ENCODE peak calls at places on chromosomes 6 and 20, in four cellular contexts. S, G, I and X are unnamed samples.

GRCh38 chr6:94323853-94324252 is 904.5 kb upstream of the EPHA7 start:
- DNase-seq in S (no peak), G (peak), I (no peak), X (no peak)

GRCh38 chr6:35258858-35259193 is 709 bp upstream of the ZNF76 start:
- DNase-seq in S (no peak), G (peak), I (no peak), X (peak)

GRCh38 chr6:47153066-47153755 is 111.1 kb upstream of the ADGRF1 start:
- DNase-seq in S (no peak), G (peak), I (no peak), X (peak)

GRCh38 chr20:13868331-13868730 is 83.5 kb downstream of the NDUFAF5 start:
- DNase-seq in S (peak), G (peak), I (peak), X (no peak)

GRCh38 chr20:24166127-24166389 is 177.5 kb upstream of the GGTLC1 start:
- DNase-seq in S (no peak), G (no peak), I (no peak), X (no peak)

GRCh38 chr6:97361286-97361685 is 78.3 kb upstream of the MMS22L start:
- DNase-seq in S (no peak), G (peak), I (no peak), X (no peak)

GRCh38 chr6:156876302-156876701 is 99.1 kb downstream of the ARID1B start:
- DNase-seq in S (no peak), G (no peak), I (no peak), X (no peak)

GRCh38 chr6:37314803-37315515 is 38.8 kb upstream of the RNF8 start:
- DNase-seq in S (no peak), G (peak), I (no peak), X (no peak)

GRCh38 chr6:97915537-97915936 is 632.5 kb upstream of the MMS22L start:
- DNase-seq in S (no peak), G (no peak), I (no peak), X (no peak)

DNA sequence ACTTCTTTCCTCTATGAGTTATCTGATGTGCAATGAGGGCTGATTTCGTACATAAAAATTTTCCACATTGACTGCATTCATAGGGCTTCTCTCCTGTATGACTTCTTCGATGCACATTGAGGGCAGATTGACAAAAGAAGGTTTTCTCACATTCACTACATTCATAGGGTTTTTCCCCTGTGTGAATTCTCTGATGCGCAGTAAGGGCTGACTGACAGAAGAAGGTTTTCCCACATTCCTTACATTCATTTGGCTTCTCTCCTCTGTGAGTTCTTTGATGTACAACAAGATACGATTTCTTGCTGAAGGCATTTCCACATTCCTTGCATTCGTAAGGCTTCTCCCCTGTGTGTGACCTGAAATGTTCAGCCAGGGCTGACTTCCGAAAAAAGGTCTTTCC is 11.4 kb downstream of the ZNF334 start:
- DNase-seq in S (no peak), G (no peak), I (no peak), X (no peak)
- H3K4me3 ChIP-seq in S (no peak), G (no peak), I (no peak), X (no peak)

DNA sequence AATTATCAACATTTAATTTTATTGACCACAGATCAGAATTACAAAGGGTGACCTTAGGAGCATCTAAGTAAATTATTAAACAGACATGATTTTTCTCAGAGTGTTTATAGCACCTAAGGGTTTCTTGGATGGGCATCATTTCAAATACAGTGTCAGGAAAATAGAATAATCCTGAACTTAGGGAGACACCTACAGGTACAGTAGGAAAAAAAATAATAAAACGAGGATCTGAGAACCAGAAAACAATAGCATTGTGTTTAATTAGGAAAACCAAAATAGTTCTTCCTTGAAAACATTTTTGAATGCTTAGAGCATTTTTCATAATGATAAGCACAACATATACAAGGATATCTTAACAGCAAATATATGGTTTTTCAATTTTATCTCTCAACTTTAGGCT is 39.2 kb downstream of the MMUT start:
- DNase-seq in S (no peak), G (peak), I (no peak), X (no peak)
- H3K4me3 ChIP-seq in S (no peak), G (no peak), I (no peak), X (no peak)

GRCh38 chr6:136921936-136922679 is at the start of gene SLC35D3:
- DNase-seq in S (peak), G (no peak), I (no peak), X (no peak)

GRCh38 chr6:136921521-136921935 is 573 bp upstream of the SLC35D3 start:
- DNase-seq in S (peak), G (no peak), I (no peak), X (no peak)

GRCh38 chr6:136923954-136924291 is 1.8 kb downstream of the SLC35D3 start:
- DNase-seq in S (peak), G (no peak), I (no peak), X (no peak)

GRCh38 chr6:136923116-136923953 is 1.2 kb downstream of the SLC35D3 start:
- DNase-seq in S (peak), G (no peak), I (no peak), X (no peak)

GRCh38 chr6:136922680-136922996 is 537 bp downstream of the SLC35D3 start:
- DNase-seq in S (no peak), G (no peak), I (no peak), X (no peak)
- H3K4me3 ChIP-seq in S (peak), G (peak), I (peak), X (peak)

DNA sequence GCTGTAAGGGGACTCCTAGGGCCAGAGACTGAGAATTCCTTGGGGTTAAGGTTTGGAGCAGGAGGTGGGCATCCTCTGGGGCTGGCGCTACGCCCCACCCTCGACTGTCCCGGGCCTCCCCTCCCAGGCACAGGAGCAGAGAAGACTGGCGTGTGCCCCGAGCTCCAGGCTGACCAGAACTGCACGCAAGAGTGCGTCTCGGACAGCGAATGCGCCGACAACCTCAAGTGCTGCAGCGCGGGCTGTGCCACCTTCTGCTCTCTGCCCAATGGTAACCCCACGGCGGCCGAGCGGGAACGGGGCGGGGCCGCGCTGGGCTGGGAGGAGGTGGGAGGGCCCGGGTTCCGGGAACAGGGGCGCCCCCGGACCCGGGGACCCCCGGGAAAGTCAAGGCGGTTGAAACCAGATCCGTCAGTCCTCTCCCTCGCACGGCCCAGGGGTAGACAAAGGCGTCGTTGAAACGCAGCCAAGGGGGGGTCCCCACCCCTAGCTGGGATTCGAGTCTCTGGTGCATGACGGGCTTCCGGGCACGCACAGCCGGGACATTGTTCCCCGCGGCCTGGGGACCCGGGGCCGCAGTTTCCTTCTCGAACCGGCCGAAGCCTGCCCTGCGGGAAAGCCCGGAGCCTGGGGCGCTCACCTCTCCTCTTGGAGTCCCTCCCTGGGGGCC is 844 bp downstream of the WFDC2 start:
- DNase-seq in S (peak), G (peak), I (no peak), X (no peak)
- H3K4me3 ChIP-seq in S (peak), G (peak), I (peak), X (peak)

GRCh38 chr6:21187485-21187884 is 406.1 kb upstream of the SOX4 start:
- DNase-seq in S (no peak), G (no peak), I (no peak), X (no peak)

GRCh38 chr6:21185849-21186478 is 407.6 kb upstream of the SOX4 start:
- DNase-seq in S (no peak), G (no peak), I (no peak), X (no peak)

GRCh38 chr6:21189721-21190120 is 403.8 kb upstream of the SOX4 start:
- DNase-seq in S (no peak), G (no peak), I (no peak), X (no peak)

GRCh38 chr6:21188505-21189223 is 404.9 kb upstream of the SOX4 start:
- DNase-seq in S (no peak), G (no peak), I (no peak), X (no peak)

DNA sequence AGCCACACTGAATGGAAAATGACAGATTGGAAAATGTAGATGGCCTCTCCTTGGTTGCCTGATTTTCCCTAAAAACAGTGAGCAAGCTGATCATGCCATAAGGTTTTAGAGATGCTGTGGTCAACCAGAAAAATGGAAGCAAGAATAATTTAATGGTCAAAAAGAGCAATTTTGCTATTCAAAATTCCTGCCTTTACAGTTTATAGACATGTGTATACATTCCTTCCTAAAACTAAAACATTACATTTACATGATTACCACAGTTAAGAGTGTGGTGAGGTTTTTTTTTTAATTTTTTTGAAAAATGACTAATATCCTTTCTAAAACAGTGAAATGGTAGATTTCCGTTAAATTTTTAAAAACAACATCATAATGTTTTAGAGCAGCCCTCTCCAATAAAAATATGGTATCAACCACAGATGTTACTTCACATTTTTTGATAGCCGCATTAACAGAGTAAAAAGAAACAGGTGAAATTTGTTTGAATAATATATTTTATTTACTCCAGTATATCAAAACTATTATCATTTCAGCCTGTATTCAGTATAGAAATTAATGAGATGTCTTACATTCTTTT is 407.0 kb upstream of the SOX4 start:
- DNase-seq in S (no peak), G (no peak), I (no peak), X (peak)
- H3K4me3 ChIP-seq in S (no peak), G (no peak), I (no peak), X (no peak)